ENCODE peak calls at places on chromosomes 13 and 19, in four cellular contexts. X is right atrium auricular region, L is brain microvascular endothelial cell, U is thoracic aorta. E is an unnamed sample.
A peak's percentile ranks its signal among the peaks of the same experiment; 100 is the strongest.

GRCh38 chr19:29858000-29858596 is 46.3 kb downstream of the CCNE1 start:
- DNase-seq in X (no peak), L (no peak), U (no peak), E (no peak)

GRCh38 chr19:33773704-33774624 is 22.7 kb upstream of the KCTD15 start:
- DNase-seq in X (no peak), L (no peak), U (no peak), E (no peak)

GRCh38 chr19:19538077-19538764 is at the start of gene CILP2:
- DNase-seq in X (no peak), L (no peak), U (no peak), E (no peak)

GRCh38 chr19:2246801-2247361 is 2.2 kb upstream of the AMH start:
- DNase-seq in X (peak; percentile 72), L (peak; percentile 45), U (no peak), E (no peak)

GRCh38 chr13:33262069-33262487 is 23.5 kb downstream of the STARD13 start:
- DNase-seq in X (no peak), L (no peak), U (no peak), E (peak; percentile 93)

GRCh38 chr13:85013006-85013405 is 786.2 kb downstream of the SLITRK6 start:
- DNase-seq in X (no peak), L (no peak), U (no peak), E (peak; percentile 55)

GRCh38 chr19:15015946-15016542 is 33.2 kb upstream of the CASP14 start:
- DNase-seq in X (no peak), L (no peak), U (no peak), E (no peak)

GRCh38 chr13:104106705-104107393 is 1040.6 kb upstream of the SLC10A2 start:
- DNase-seq in X (no peak), L (peak; percentile 57), U (no peak), E (peak; percentile 7)

GRCh38 chr13:23579072-23579885 is 9.1 kb downstream of the TNFRSF19 start:
- DNase-seq in X (peak; percentile 91), L (peak; percentile 83), U (peak; percentile 39), E (peak; percentile 68)

GRCh38 chr13:72696590-72696989 is 30.8 kb downstream of the MZT1 start:
- DNase-seq in X (no peak), L (no peak), U (no peak), E (no peak)

GRCh38 chr19:33860691-33861090 is 64.0 kb downstream of the KCTD15 start:
- DNase-seq in X (no peak), L (no peak), U (no peak), E (no peak)

GRCh38 chr13:65063753-65064152 is 2166.4 kb downstream of the PCDH9 start:
- DNase-seq in X (no peak), L (no peak), U (no peak), E (no peak)

GRCh38 chr13:99356216-99357089 is 49.3 kb upstream of the GPR183 start:
- DNase-seq in X (no peak), L (peak; percentile 96), U (no peak), E (no peak)

GRCh38 chr13:27921421-27921960 is 1.7 kb downstream of the PDX1 start:
- DNase-seq in X (no peak), L (no peak), U (no peak), E (no peak)

GRCh38 chr13:59358014-59358413 is 805.7 kb downstream of the DIAPH3 start:
- DNase-seq in X (no peak), L (no peak), U (no peak), E (no peak)

GRCh38 chr19:14385492-14385891 is 4.2 kb downstream of the ADGRE5 start:
- DNase-seq in X (no peak), L (no peak), U (no peak), E (no peak)

GRCh38 chr19:13169769-13170168 is 19.6 kb downstream of the IER2 start:
- DNase-seq in X (no peak), L (peak; percentile 40), U (no peak), E (no peak)

GRCh38 chr13:49499889-49500660 is 4.3 kb downstream of the PHF11 start:
- DNase-seq in X (no peak), L (peak; percentile 63), U (no peak), E (peak; percentile 15)

GRCh38 chr13:66415444-66415843 is 814.7 kb downstream of the PCDH9 start:
- DNase-seq in X (no peak), L (no peak), U (no peak), E (no peak)

DNA sequence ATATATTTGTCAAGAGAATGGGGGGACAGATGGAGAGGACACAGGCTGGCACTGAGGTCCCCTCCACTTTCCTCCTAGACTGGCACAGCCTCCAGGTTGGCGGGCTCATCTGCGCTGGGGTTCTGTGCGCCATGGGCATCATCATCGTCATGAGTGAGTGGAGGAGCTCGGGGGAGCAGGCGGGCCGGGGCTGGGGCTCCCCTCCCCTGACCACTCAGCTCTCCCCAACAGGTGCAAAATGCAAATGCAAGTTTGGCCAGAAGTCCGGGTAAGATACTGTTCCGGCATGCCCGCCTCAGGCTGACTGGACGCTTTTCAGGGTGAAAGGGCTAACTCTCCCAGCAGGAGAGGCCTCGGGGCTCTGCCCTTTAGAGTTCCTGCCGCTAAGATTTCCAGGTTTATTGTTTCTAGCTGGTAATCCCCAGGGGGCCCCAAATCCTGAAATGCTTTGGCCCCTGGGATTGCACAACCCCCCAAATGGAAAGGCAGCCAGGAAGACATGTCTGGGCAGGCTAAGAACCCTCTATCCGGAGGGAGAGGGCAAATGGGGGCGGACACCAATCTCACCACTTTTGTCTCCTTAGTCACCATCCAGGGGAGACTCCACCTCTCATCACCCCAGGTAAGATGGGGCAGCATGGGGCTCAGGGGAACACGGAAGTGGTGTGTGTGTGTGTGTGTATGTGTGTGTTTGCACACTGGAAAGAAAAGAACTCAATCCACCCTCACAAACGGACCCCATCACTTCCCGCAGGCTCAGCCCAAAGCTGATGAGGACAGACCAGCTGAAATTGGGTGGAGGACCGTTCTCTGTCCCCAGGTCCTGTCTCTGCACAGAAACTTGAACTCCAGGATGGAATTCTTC is 7.3 kb downstream of the FXYD3 start:
- DNase-seq in X (no peak), L (no peak), U (no peak), E (peak; percentile 79)
- H3K27me3 ChIP-seq in X (no peaks in the 10 kb centered on the region), L (no peaks in the 10 kb centered on the region), U (no peaks in the 10 kb centered on the region), E (no peaks in the 10 kb centered on the region)

GRCh38 chr19:50465986-50466771 is 10.1 kb upstream of the EMC10 start:
- DNase-seq in X (no peak), L (no peak), U (no peak), E (no peak)

GRCh38 chr19:50467566-50467965 is 8.7 kb upstream of the EMC10 start:
- DNase-seq in X (no peak), L (no peak), U (no peak), E (no peak)

GRCh38 chr19:50464348-50464747 is 12.0 kb upstream of the EMC10 start:
- DNase-seq in X (no peak), L (no peak), U (no peak), E (no peak)

GRCh38 chr19:50462970-50463369 is 13.3 kb upstream of the EMC10 start:
- DNase-seq in X (no peak), L (no peak), U (no peak), E (no peak)

GRCh38 chr19:50465000-50465399 is 11.3 kb upstream of the EMC10 start:
- DNase-seq in X (no peak), L (no peak), U (no peak), E (no peak)
- TF ChIP-seq CTCF in X (no peak), L (no peak), U (no peak), E (no peak)

DNA sequence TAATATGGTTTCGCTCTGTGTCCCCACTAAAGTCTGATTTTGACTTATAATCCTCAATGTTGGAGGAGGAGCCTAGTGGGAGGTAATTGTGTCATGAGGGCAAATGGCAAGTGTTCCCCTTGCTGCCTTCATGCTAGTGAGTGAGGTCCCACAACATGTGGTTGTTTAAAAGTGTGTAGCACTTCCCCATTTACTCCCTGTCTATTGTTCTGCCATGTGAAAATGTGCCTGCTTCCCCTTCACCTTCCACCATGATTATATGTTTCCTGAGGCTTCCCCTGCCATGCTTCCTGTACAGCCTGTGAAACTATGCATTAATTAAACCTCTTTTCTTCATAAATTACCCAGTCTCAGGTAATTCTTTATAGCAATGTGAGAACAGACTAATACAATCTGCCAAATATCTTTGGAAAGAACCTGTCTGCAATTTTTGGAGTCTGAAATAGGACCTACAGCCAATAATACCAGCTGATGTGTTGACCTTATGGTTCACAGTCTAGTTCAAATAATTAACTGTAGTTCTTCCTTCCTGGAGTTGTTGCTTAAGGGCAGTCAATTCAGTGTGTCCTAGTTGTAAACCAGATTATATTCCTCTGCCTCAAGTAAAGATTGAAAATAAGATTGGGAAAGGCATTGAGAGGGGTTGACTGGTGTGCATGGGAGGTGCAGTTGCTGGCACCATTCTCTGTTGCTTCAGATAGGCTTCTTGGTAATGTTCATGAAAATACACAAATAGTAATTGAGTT is 1442.9 kb downstream of the SLITRK1 start:
- DNase-seq in X (no peak), L (no peak), U (no peak), E (no peak)
- H3K27me3 ChIP-seq in X (no peaks in the 10 kb centered on the region), L (no peaks in the 10 kb centered on the region), U (no peaks in the 10 kb centered on the region), E (no peaks in the 10 kb centered on the region)

DNA sequence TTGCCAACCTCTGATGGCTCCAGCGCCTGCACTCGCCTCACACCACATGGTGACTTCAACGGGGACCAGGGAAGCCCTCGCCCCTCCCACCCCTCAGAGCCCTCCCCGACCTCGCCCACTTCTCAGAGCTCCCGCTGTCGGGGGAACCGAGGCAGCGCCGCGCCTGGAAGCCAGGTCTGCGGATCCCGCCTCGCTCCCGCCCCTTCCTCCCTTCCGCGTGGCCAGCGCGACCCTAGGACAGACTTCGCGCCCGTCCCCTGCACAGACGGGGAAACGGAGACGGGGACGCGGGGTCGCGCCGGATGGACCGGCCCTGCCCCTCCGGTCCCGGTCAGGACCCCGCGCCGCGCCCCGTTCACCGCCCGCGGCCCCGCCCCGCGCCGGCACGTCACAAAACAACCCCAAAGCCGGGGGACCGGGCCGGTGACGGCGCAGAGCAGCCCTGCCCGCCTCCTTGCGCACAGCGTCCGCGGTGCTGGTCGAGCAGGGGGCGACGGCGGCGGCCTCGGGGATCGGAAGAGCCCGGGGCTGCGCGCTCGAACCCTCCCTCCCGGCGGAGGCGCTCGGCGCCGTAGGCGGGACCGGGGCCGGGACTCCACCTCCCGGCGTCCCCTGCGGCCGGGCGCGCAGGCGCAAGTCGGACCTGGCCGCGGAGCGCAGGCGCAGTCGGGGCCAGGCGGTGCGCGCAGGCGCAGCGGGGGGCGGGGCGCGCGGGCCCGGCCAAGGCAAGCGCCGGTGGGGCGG is 379 bp upstream of the CDC34 start:
- DNase-seq in X (peak; percentile 75), L (peak; percentile 49), U (no peak), E (peak; percentile 21)
- TF ChIP-seq CTCF in X (no peak), L (no peak), U (no peak), E (peak; percentile 9)

DNA sequence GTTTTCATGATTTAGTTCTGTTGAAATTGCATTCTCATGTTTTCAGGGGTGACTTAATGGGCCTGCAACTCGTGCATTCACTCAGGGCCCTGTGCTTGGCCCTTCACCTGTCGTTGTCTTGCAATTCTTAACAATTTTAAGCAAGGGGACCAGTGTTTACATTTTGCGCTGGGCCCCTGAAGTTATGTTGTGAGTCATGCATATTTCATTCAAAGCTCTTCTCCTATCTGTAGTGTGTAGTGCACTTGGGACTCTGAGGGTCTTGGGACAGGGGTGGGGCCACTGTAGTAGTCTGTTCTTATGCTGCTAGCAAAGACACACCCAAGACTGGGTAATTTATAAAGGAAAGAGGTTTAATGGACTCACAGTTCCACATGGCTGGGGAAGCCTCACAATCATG is 211.2 kb upstream of the RXFP2 start:
- DNase-seq in X (no peak), L (peak; percentile 34), U (no peak), E (no peak)
- H3K27me3 ChIP-seq in X (no peaks in the 10 kb centered on the region), L (no peaks in the 10 kb centered on the region), U (no peaks in the 10 kb centered on the region), E (no peaks in the 10 kb centered on the region)